ENCODE peak calls at places on chromosomes 1 and 21, in five cellular contexts. U, F, N, J and C are unnamed samples. For H3K27me3, the result is how much of the 10 kb centered on the place peaks cover.

GRCh38 chr1:54018635-54019034 is 649 bp upstream of the LDLRAD1 start:
- DNase-seq in U (no peak), F (no peak), N (no peak), J (no peak), C (no peak)

GRCh38 chr1:201790261-201790660 is 38.7 kb upstream of the IPO9 start:
- DNase-seq in U (no peak), F (no peak), N (peak), J (peak), C (no peak)

GRCh38 chr1:9721606-9722377 is 70.3 kb downstream of the PIK3CD start:
- DNase-seq in U (peak), F (peak), N (no peak), J (peak), C (no peak)

GRCh38 chr1:29825274-29825940 is 589.1 kb downstream of the PTPRU start:
- DNase-seq in U (no peak), F (no peak), N (no peak), J (no peak), C (no peak)

GRCh38 chr1:42784946-42785693 is at the start of gene TMEM269:
- DNase-seq in U (peak), F (no peak), N (no peak), J (no peak), C (no peak)

GRCh38 chr1:205071801-205072200 is 12.5 kb downstream of the TMEM81 start:
- DNase-seq in U (no peak), F (no peak), N (no peak), J (no peak), C (no peak)

GRCh38 chr1:235011064-235011598 is 117.5 kb downstream of the TOMM20 start:
- DNase-seq in U (no peak), F (no peak), N (no peak), J (no peak), C (no peak)

GRCh38 chr1:219381396-219381795 is 207.7 kb downstream of the LYPLAL1 start:
- DNase-seq in U (no peak), F (no peak), N (no peak), J (no peak), C (no peak)

GRCh38 chr1:153552335-153552734 is 3.3 kb upstream of the S100A3 start:
- DNase-seq in U (no peak), F (no peak), N (no peak), J (no peak), C (no peak)

GRCh38 chr1:51714374-51715019 is 97.6 kb downstream of the OSBPL9 start:
- DNase-seq in U (no peak), F (no peak), N (no peak), J (no peak), C (no peak)

GRCh38 chr1:86641318-86641717 is 63.1 kb upstream of the SH3GLB1 start:
- DNase-seq in U (no peak), F (no peak), N (no peak), J (no peak), C (no peak)

GRCh38 chr1:55631508-55631907 is 416.3 kb upstream of the USP24 start:
- DNase-seq in U (no peak), F (no peak), N (peak), J (peak), C (no peak)

GRCh38 chr1:76659171-76659940 is 207.9 kb upstream of the ST6GALNAC5 start:
- DNase-seq in U (no peak), F (no peak), N (peak), J (peak), C (no peak)

GRCh38 chr21:36499578-36500471 is 19.9 kb upstream of the CLDN14 start:
- DNase-seq in U (no peak), F (no peak), N (peak), J (peak), C (no peak)

GRCh38 chr1:204826970-204827369 is 43.7 kb upstream of the NFASC start:
- DNase-seq in U (no peak), F (peak), N (no peak), J (no peak), C (peak)

GRCh38 chr1:187568067-187568466 is 739.3 kb downstream of the PLA2G4A start:
- DNase-seq in U (no peak), F (no peak), N (no peak), J (no peak), C (no peak)

GRCh38 chr1:215425135-215425534 is 142.0 kb upstream of the KCTD3 start:
- DNase-seq in U (no peak), F (no peak), N (no peak), J (no peak), C (no peak)

GRCh38 chr21:46095814-46096595 is 1.9 kb upstream of the COL6A2 start:
- DNase-seq in U (no peak), F (no peak), N (no peak), J (no peak), C (no peak)

GRCh38 chr1:240737761-240738265 is 125.9 kb upstream of the GREM2 start:
- DNase-seq in U (no peak), F (no peak), N (peak), J (no peak), C (no peak)

GRCh38 chr1:97906567-97907228 is 14.1 kb downstream of the DPYD start:
- DNase-seq in U (no peak), F (no peak), N (peak), J (peak), C (no peak)

GRCh38 chr21:25934771-25935224 is 200.0 kb downstream of the GABPA start:
- DNase-seq in U (no peak), F (no peak), N (peak), J (peak), C (no peak)

GRCh38 chr1:241077386-241078147 is 279.4 kb downstream of the RGS7 start:
- DNase-seq in U (no peak), F (no peak), N (no peak), J (no peak), C (no peak)

GRCh38 chr1:117654485-117655219 is 48.8 kb downstream of the TENT5C start:
- DNase-seq in U (no peak), F (no peak), N (no peak), J (no peak), C (no peak)

GRCh38 chr1:68551459-68551858 is 54.6 kb upstream of the DEPDC1 start:
- DNase-seq in U (no peak), F (no peak), N (peak), J (no peak), C (no peak)

GRCh38 chr21:14484188-14485009 is 61.7 kb downstream of the SAMSN1 start:
- DNase-seq in U (no peak), F (no peak), N (no peak), J (no peak), C (no peak)

GRCh38 chr1:39230261-39231190 is 26.0 kb downstream of the MACF1 start:
- DNase-seq in U (no peak), F (no peak), N (peak), J (no peak), C (peak)

GRCh38 chr1:192713921-192714320 is 78.0 kb downstream of the RGS13 start:
- DNase-seq in U (no peak), F (no peak), N (peak), J (no peak), C (no peak)

GRCh38 chr1:80245813-80246212 is 1239.3 kb upstream of the ADGRL4 start:
- DNase-seq in U (no peak), F (no peak), N (no peak), J (no peak), C (no peak)

GRCh38 chr1:243490748-243491686 is 235.2 kb downstream of the SDCCAG8 start:
- DNase-seq in U (no peak), F (no peak), N (peak), J (no peak), C (peak)

GRCh38 chr1:63773815-63774616 is at the start of gene ROR1:
- DNase-seq in U (peak), F (peak), N (peak), J (peak), C (peak)

DNA sequence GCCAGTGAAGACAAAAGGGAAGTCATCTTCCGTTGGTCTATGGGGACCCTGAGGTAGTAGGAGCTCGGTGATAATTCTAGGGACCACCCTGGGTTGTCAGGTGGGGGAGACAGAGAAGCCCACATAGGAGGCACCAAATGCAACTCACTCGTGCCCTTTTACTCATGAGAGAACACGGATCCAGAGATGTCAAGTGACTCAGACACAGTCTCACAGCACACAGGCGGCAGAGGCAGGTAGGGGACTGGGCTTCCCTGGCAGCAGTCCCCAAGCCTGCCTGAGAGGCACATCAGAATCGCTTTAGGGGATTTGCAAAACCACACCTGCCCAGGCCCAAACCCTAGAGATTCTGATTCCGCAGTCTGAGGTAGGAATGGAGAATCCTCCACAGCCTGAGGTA is 31.3 kb upstream of the RUNX3 start:
- DNase-seq in U (no peak), F (no peak), N (no peak), J (no peak), C (no peak)
- H3K4me3 ChIP-seq in U (no peak), F (no peak), N (no peak), J (no peak), C (no peak)

GRCh38 chr1:48571303-48571987 is 99.4 kb upstream of the SPATA6 start:
- DNase-seq in U (no peak), F (no peak), N (no peak), J (no peak), C (no peak)

GRCh38 chr1:48566492-48566891 is 94.5 kb upstream of the SPATA6 start:
- DNase-seq in U (no peak), F (no peak), N (no peak), J (no peak), C (no peak)

GRCh38 chr1:48572134-48572533 is 100.1 kb upstream of the SPATA6 start:
- DNase-seq in U (no peak), F (no peak), N (no peak), J (no peak), C (no peak)

GRCh38 chr1:48572632-48573258 is 100.7 kb upstream of the SPATA6 start:
- DNase-seq in U (peak), F (peak), N (peak), J (peak), C (peak)

GRCh38 chr1:48568501-48568900 is 96.5 kb upstream of the SPATA6 start:
- DNase-seq in U (no peak), F (no peak), N (no peak), J (no peak), C (no peak)
- H3K27me3 ChIP-seq in U (under half), F (under half), N (under half), J (under half), C (under half)

DNA sequence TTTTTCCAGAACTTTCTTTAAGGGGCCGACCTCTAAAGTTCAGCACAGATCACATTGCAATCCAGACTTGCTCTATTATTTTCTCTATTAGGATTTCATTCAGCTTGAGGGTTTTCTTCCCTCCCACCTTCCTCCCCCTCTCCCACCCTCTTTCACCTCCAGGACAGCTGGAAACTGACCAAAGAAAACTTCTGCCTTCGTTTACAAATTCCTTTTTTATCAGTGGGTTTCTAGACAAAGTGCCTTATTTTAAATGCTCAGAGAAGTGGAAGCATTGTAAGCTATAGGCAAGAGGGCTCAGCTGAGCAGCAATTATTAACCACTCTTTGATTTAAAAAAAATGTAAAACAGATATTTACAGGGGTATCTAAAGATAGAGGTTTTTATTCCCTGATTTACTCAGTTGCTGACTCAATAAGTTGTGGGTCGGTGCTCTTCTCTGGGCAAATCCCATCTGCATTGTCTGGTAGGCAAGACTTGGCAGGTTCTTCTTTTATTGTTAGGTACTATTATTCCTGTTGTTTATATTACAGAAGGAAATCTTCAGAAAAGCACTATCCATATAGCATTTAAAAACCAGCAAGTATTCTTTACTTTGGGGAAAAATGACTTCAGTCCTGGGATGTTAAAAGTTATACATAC is 277.0 kb upstream of the C1orf105 start:
- DNase-seq in U (no peak), F (peak), N (peak), J (peak), C (no peak)
- H3K4me3 ChIP-seq in U (peak), F (peak), N (peak), J (peak), C (no peak)

GRCh38 chr1:246066553-246066952 is 440.5 kb downstream of the SMYD3 start:
- DNase-seq in U (no peak), F (no peak), N (no peak), J (no peak), C (peak)
- H3K27me3 ChIP-seq in U (under half), F (under half), N (under half), J (under half), C (under half)